ENCODE peak calls at places on chromosomes 3 and 15, in seven cellular contexts. R is central memory CD8-positive, alpha-beta T cell; W is WTC11; H is naive thymus-derived CD8-positive, alpha-beta T cell; L is HCT116; E is activated CD8-positive, alpha-beta memory T cell treated with anti-CD3 and anti-CD28 coated beads, Interleukin-2, amount 10 ng/mL, durations not matched to agents 7 days and 5 days; J is activated CD8-positive, alpha-beta T cell treated with anti-CD3 and anti-CD28 coated beads, Interleukin-2, amount 10 ng/mL, durations not matched to agents 7 days and 5 days. S is an unnamed sample.

GRCh38 chr3:169562988-169563774 is 100.3 kb downstream of the MECOM start:
- ATAC-seq in R (no peak), W (peak), H (no peak), L (peak), E (no peak), J (no peak), S (no peak)

GRCh38 chr15:48239334-48239733 is 33.2 kb downstream of the SLC12A1 start:
- ATAC-seq in R (no peak), W (no peak), H (no peak), L (no peak), E (no peak), J (no peak), S (no peak)

GRCh38 chr3:16897254-16897926 is 12.6 kb downstream of the PLCL2 start:
- ATAC-seq in R (peak), W (no peak), H (peak), L (no peak), E (peak), J (no peak), S (no peak)

GRCh38 chr3:37993811-37994638 is 3.4 kb downstream of the VILL start:
- ATAC-seq in R (peak), W (peak), H (peak), L (no peak), E (peak), J (peak), S (peak)

GRCh38 chr15:64527263-64527984 is 67.0 kb downstream of the ZNF609 start:
- ATAC-seq in R (no peak), W (no peak), H (no peak), L (no peak), E (no peak), J (peak), S (peak)

GRCh38 chr3:191301017-191301416 is 28.2 kb upstream of the CCDC50 start:
- ATAC-seq in R (no peak), W (no peak), H (no peak), L (no peak), E (no peak), J (no peak), S (no peak)

GRCh38 chr3:46895761-46896160 is 18.2 kb downstream of the PTH1R start:
- ATAC-seq in R (no peak), W (no peak), H (no peak), L (no peak), E (no peak), J (no peak), S (no peak)

GRCh38 chr3:17605032-17605431 is 137.4 kb downstream of the TBC1D5 start:
- ATAC-seq in R (no peak), W (no peak), H (no peak), L (peak), E (no peak), J (no peak), S (peak)

GRCh38 chr3:57694146-57694545 is 1.3 kb upstream of the DENND6A start:
- ATAC-seq in R (no peak), W (no peak), H (no peak), L (no peak), E (no peak), J (no peak), S (no peak)

GRCh38 chr15:44580105-44580504 is 43.2 kb downstream of the EIF3J start:
- ATAC-seq in R (no peak), W (no peak), H (no peak), L (no peak), E (no peak), J (no peak), S (no peak)

GRCh38 chr3:25007974-25008658 is 419.9 kb upstream of the RARB start:
- ATAC-seq in R (no peak), W (no peak), H (no peak), L (no peak), E (no peak), J (no peak), S (no peak)

GRCh38 chr3:25582242-25582641 is 82.5 kb downstream of the TOP2B start:
- ATAC-seq in R (no peak), W (no peak), H (no peak), L (peak), E (no peak), J (no peak), S (peak)